ENCODE peak calls at places on chromosomes 13 and 19, in seven cellular contexts. W is caudate nucleus; A is head of caudate nucleus; Y is central memory CD8-positive, alpha-beta T cell; T is stimulated activated CD4-positive, alpha-beta T cell treated with anti-CD3 and anti-CD28 coated beads, TNF-alpha, amount 100 ng/mL, for 1 hour; F is activated T-helper 1 cell treated with Interleukin-2 at 50 U/mL for 16 hours; N is CD4-positive, alpha-beta T cell. M is an unnamed sample.

GRCh38 chr13:69194130-69194529 is 913.5 kb upstream of the ATXN8OS start:
- DNase-seq in W (no peak), A (no peak), Y (no peak), T (no peak), F (no peak), N (no peak), M (no peak)

GRCh38 chr19:44927746-44928145 is 13.3 kb downstream of the APOC1 start:
- DNase-seq in W (no peak), A (no peak), Y (no peak), T (no peak), F (no peak), N (no peak), M (no peak)

GRCh38 chr19:1445932-1446712 is 3.8 kb upstream of the APC2 start:
- DNase-seq in W (peak), A (peak), Y (no peak), T (no peak), F (no peak), N (no peak), M (peak)

GRCh38 chr13:99721606-99722384 is 220.5 kb downstream of the TM9SF2 start:
- DNase-seq in W (no peak), A (no peak), Y (no peak), T (no peak), F (no peak), N (no peak), M (no peak)

GRCh38 chr19:41344162-41344561 is 9.6 kb downstream of the TGFB1 start:
- DNase-seq in W (no peak), A (no peak), Y (no peak), T (no peak), F (no peak), N (no peak), M (no peak)

GRCh38 chr19:18672606-18673337 is 10.7 kb upstream of the CRTC1 start:
- DNase-seq in W (peak), A (peak), Y (no peak), T (no peak), F (no peak), N (no peak), M (no peak)

GRCh38 chr19:35236638-35237400 is 8.3 kb upstream of the FAM187B start:
- DNase-seq in W (no peak), A (no peak), Y (no peak), T (no peak), F (no peak), N (no peak), M (no peak)

GRCh38 chr13:73274147-73274546 is 215.3 kb downstream of the KLF5 start:
- DNase-seq in W (no peak), A (no peak), Y (no peak), T (no peak), F (no peak), N (no peak), M (no peak)

GRCh38 chr19:40229484-40229883 is 3.0 kb upstream of the CCNP start:
- DNase-seq in W (no peak), A (no peak), Y (no peak), T (no peak), F (no peak), N (no peak), M (no peak)

GRCh38 chr13:52412128-52412527 is 6.2 kb upstream of the THSD1 start:
- DNase-seq in W (no peak), A (no peak), Y (no peak), T (no peak), F (no peak), N (no peak), M (no peak)

GRCh38 chr19:43469160-43469480 is 3.7 kb upstream of the LYPD3 start:
- DNase-seq in W (no peak), A (no peak), Y (no peak), T (no peak), F (no peak), N (no peak), M (no peak)

GRCh38 chr19:44875666-44876418 is 15.2 kb upstream of the TOMM40 start:
- DNase-seq in W (no peak), A (no peak), Y (no peak), T (no peak), F (no peak), N (no peak), M (no peak)

GRCh38 chr19:1206733-1207301 is 1.2 kb downstream of the STK11 start:
- DNase-seq in W (no peak), A (peak), Y (no peak), T (no peak), F (no peak), N (no peak), M (no peak)

GRCh38 chr13:44313674-44314073 is 60.0 kb upstream of the SERP2 start:
- DNase-seq in W (no peak), A (no peak), Y (no peak), T (no peak), F (no peak), N (no peak), M (no peak)

GRCh38 chr19:11423804-11424318 is 4.7 kb upstream of the RGL3 start:
- DNase-seq in W (no peak), A (no peak), Y (no peak), T (no peak), F (no peak), N (no peak), M (no peak)

GRCh38 chr13:82713681-82714405 is 1168.4 kb downstream of the SLITRK1 start:
- DNase-seq in W (no peak), A (no peak), Y (no peak), T (no peak), F (no peak), N (no peak), M (no peak)

GRCh38 chr13:107854880-107855279 is 360.5 kb downstream of the LIG4 start:
- DNase-seq in W (no peak), A (no peak), Y (no peak), T (no peak), F (no peak), N (no peak), M (no peak)

GRCh38 chr19:51422053-51422448 is 4.6 kb upstream of the SIGLEC10 start:
- DNase-seq in W (peak), A (peak), Y (peak), T (peak), F (peak), N (peak), M (peak)

GRCh38 chr13:106690779-106691178 is 122.8 kb upstream of the ARGLU1 start:
- DNase-seq in W (no peak), A (no peak), Y (no peak), T (no peak), F (no peak), N (no peak), M (no peak)

GRCh38 chr19:3397266-3398022 is 31.1 kb downstream of the NFIC start:
- DNase-seq in W (no peak), A (peak), Y (no peak), T (no peak), F (no peak), N (no peak), M (no peak)

GRCh38 chr19:47619763-47620162 is 10.8 kb downstream of the BICRA start:
- DNase-seq in W (no peak), A (no peak), Y (no peak), T (no peak), F (no peak), N (no peak), M (no peak)

GRCh38 chr19:19538077-19538764 is at the start of gene CILP2:
- DNase-seq in W (no peak), A (peak), Y (no peak), T (no peak), F (no peak), N (no peak), M (peak)

GRCh38 chr19:6801397-6802086 is 29.0 kb downstream of the VAV1 start:
- DNase-seq in W (peak), A (peak), Y (peak), T (peak), F (peak), N (peak), M (peak)

GRCh38 chr13:94966380-94966779 is 254.0 kb upstream of the SOX21 start:
- DNase-seq in W (no peak), A (no peak), Y (no peak), T (no peak), F (no peak), N (no peak), M (peak)

GRCh38 chr13:99495478-99496321 is 5.6 kb upstream of the TM9SF2 start:
- DNase-seq in W (no peak), A (no peak), Y (no peak), T (no peak), F (no peak), N (no peak), M (no peak)

GRCh38 chr19:17107546-17108452 is 32.2 kb downstream of the MYO9B start:
- DNase-seq in W (no peak), A (peak), Y (no peak), T (no peak), F (no peak), N (no peak), M (no peak)